ENCODE peak calls at places on chromosome 16, in ten cellular contexts. A, R, W, G, O, Q, B, F, K and V are unnamed samples.

GRCh38 chr16:19659554-19659953 is 58.5 kb downstream of the KNOP1 start:
- DNase-seq in F (no peak), G (no peak), B (no peak), W (no peak), R (no peak), Q (no peak), O (no peak), A (no peak), K (no peak), V (no peak)

GRCh38 chr16:81446318-81447275 is 2.0 kb downstream of the CMIP start:
- DNase-seq in O (no peak), G (peak), Q (peak), R (no peak), K (no peak), F (no peak), A (no peak), B (no peak), W (no peak), V (no peak)

GRCh38 chr16:86959729-86960128 is 357.5 kb downstream of the C16orf95 start:
- DNase-seq in Q (no peak), K (no peak), O (no peak), F (no peak), R (no peak), G (no peak), A (no peak), B (no peak), W (no peak), V (no peak)

GRCh38 chr16:30786115-30786935 is 680 bp downstream of the ZNF629 start:
- DNase-seq in A (peak), W (no peak), Q (no peak), K (peak), B (no peak), R (no peak), F (peak), O (no peak), G (peak), V (peak)

GRCh38 chr16:10180771-10181163 is 1.5 kb downstream of the GRIN2A start:
- DNase-seq in A (peak), Q (peak), W (peak), B (no peak), R (no peak), F (no peak), G (peak), K (peak), O (no peak), V (peak)

GRCh38 chr16:1002399-1003161 is 21.0 kb downstream of the SOX8 start:
- DNase-seq in R (no peak), W (no peak), A (no peak), O (peak), G (no peak), K (no peak), F (peak), Q (peak), B (peak), V (no peak)

GRCh38 chr16:22161999-22162657 is at the start of gene SDR42E2:
- DNase-seq in R (no peak), O (no peak), W (no peak), A (no peak), B (no peak), Q (no peak), F (no peak), G (peak), K (no peak), V (peak)

GRCh38 chr16:89322381-89323119 is 105.0 kb downstream of the ZNF778 start:
- DNase-seq in A (peak), Q (peak), R (peak), G (no peak), W (peak), O (peak), F (peak), B (no peak), K (no peak), V (peak)

GRCh38 chr16:57297856-57298255 is 13.4 kb upstream of the PLLP start:
- DNase-seq in K (no peak), W (no peak), A (no peak), O (no peak), R (peak), G (no peak), B (no peak), F (no peak), Q (no peak), V (no peak)

GRCh38 chr16:87824991-87825841 is 44.1 kb downstream of the SLC7A5 start:
- DNase-seq in R (no peak), G (no peak), K (no peak), F (no peak), A (no peak), B (no peak), O (no peak), W (no peak), Q (no peak), V (no peak)

GRCh38 chr16:1958715-1959268 is 546 bp upstream of the NDUFB10 start:
- DNase-seq in B (no peak), R (no peak), F (no peak), O (no peak), K (no peak), Q (peak), G (no peak), A (no peak), W (no peak), V (no peak)

DNA sequence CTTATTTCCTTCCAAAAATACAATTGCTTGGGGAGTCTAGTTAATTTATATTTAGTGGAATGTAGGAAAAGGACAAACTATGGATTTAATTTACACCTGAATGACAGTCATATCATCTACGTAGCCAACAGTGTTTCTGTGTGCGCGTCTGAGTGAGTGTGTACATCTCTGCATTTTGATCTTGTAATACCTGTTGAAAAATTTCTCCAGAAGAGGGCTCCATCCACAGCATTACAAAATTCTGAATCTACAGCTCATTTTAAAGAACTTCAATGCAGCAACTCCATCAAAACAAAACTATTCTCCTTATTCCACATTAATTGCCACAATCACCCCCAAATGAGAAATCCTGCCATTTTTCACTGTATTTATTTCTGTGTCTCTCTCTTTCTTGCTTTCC is 3.9 kb downstream of the CDH13 start:
- DNase-seq in G (no peak), A (no peak), O (no peak), B (no peak), K (no peak), W (no peak), F (peak), R (peak), Q (no peak), V (no peak)
- TF ChIP-seq CTCF in G (no peak), A (no peak), O (peak), B (peak), K (no peak), W (peak), F (peak), R (no peak), Q (peak), V (no peak)

DNA sequence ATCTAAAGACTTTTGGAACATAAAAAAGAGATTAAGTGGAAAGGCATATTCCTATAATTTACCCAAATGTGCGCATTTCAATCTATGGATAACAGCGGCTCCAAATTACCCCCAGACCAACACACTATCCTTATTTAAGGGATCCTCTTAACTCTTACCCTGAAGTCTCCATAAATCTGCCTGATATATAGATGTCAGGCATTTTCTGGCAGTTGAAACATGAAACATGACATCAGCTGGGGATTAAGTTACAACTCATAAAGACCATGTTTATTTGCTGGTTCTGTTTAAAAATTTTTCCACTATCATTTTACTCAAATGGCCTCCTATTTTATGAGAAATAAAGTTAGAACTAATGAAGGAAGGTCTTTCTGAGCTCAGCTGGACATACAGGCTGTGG is 478.5 kb upstream of the SALL1 start:
- DNase-seq in B (no peak), G (no peak), R (no peak), A (no peak), W (no peak), K (no peak), F (no peak), O (no peak), Q (no peak), V (no peak)
- TF ChIP-seq CTCF in B (no peak), G (no peak), R (no peak), A (no peak), W (no peak), K (no peak), F (no peak), O (no peak), Q (no peak), V (no peak)

GRCh38 chr16:12215302-12216105 is 239.0 kb downstream of the SNX29 start:
- DNase-seq in O (no peak), A (no peak), R (no peak), F (no peak), K (no peak), W (no peak), G (no peak), Q (no peak), B (no peak), V (no peak)
- TF ChIP-seq CTCF in O (peak), A (peak), R (no peak), F (peak), K (no peak), W (peak), G (no peak), Q (no peak), B (peak), V (peak)

GRCh38 chr16:69330286-69331109 is at the start of gene PDF:
- DNase-seq in A (peak), B (peak), R (peak), F (peak), Q (peak), K (peak), G (peak), O (peak), W (peak), V (peak)
- TF ChIP-seq CTCF in A (no peak), B (no peak), R (no peak), F (no peak), Q (no peak), K (no peak), G (no peak), O (no peak), W (peak), V (no peak)